ENCODE peak calls at places on chromosomes 1 and 21, in eight cellular contexts. Z is WERI-Rb-1, G is OCI-LY7, J is type B pancreatic cell, L is uterus, S is foreskin fibroblast, X is H9, F is lower lobe of right lung. V is an unnamed sample.

GRCh38 chr1:203045821-203046594 is 19.7 kb downstream of the PPFIA4 start:
- DNase-seq in J (no peak), Z (no peak), S (no peak), F (no peak), G (no peak), L (peak), X (no peak), V (no peak)

GRCh38 chr1:84492726-84493125 is 13.5 kb upstream of the SPATA1 start:
- DNase-seq in J (no peak), X (no peak), Z (peak), G (no peak), L (no peak), S (no peak), F (no peak), V (no peak)

GRCh38 chr1:17564458-17565393 is 25.2 kb downstream of the ARHGEF10L start:
- DNase-seq in J (no peak), F (no peak), G (no peak), L (no peak), S (no peak), Z (peak), X (no peak), V (no peak)

GRCh38 chr21:30199989-30200388 is 15.9 kb downstream of the CLDN8 start:
- DNase-seq in S (no peak), Z (no peak), G (no peak), J (no peak), X (no peak), F (no peak), L (no peak), V (no peak)

GRCh38 chr1:159229896-159230295 is 25.2 kb downstream of the ACKR1 start:
- DNase-seq in S (no peak), J (no peak), X (no peak), F (no peak), L (no peak), G (no peak), Z (no peak), V (no peak)

GRCh38 chr1:46523556-46524443 is 27.6 kb downstream of the KNCN start:
- DNase-seq in X (no peak), S (no peak), L (no peak), J (no peak), F (peak), G (no peak), Z (peak), V (no peak)

GRCh38 chr1:36912365-36912840 is 121.9 kb downstream of the GRIK3 start:
- DNase-seq in L (no peak), F (no peak), G (no peak), X (peak), J (peak), Z (no peak), S (no peak), V (no peak)

GRCh38 chr1:108107658-108108057 is 92.5 kb downstream of the SLC25A24 start:
- DNase-seq in G (no peak), F (no peak), L (no peak), J (no peak), S (peak), X (no peak), Z (no peak), V (no peak)

GRCh38 chr1:231188768-231189167 is 26.9 kb downstream of the TRIM67 start:
- DNase-seq in Z (no peak), J (no peak), G (no peak), S (no peak), L (no peak), F (no peak), X (no peak), V (no peak)

GRCh38 chr1:205374205-205375078 is 17.7 kb upstream of the KLHDC8A start:
- DNase-seq in Z (peak), S (no peak), G (no peak), J (no peak), F (no peak), X (no peak), L (no peak), V (no peak)

GRCh38 chr1:156371553-156372264 is 2.7 kb downstream of the RHBG start:
- DNase-seq in L (peak), F (peak), S (peak), G (no peak), J (no peak), Z (no peak), X (no peak), V (no peak)

GRCh38 chr1:21232044-21232443 is 55.3 kb upstream of the EIF4G3 start:
- DNase-seq in L (no peak), Z (no peak), F (no peak), X (no peak), S (no peak), G (peak), J (no peak), V (no peak)

GRCh38 chr1:40825430-40825778 is 36.8 kb downstream of the CITED4 start:
- DNase-seq in L (no peak), F (no peak), G (no peak), S (no peak), X (peak), Z (no peak), J (no peak), V (no peak)

GRCh38 chr1:243496173-243496553 is 240.3 kb downstream of the SDCCAG8 start:
- DNase-seq in L (no peak), J (no peak), F (no peak), G (no peak), X (no peak), S (no peak), Z (peak), V (no peak)

GRCh38 chr1:239387304-239388231 is 1.2 kb downstream of the CHRM3 start:
- DNase-seq in X (peak), Z (peak), L (no peak), S (no peak), J (no peak), F (peak), G (no peak), V (no peak)

GRCh38 chr1:213759359-213760181 is 228.2 kb upstream of the PROX1 start:
- DNase-seq in J (no peak), G (no peak), X (no peak), F (no peak), Z (no peak), S (no peak), L (no peak), V (no peak)

GRCh38 chr1:173477286-173478098 is at the start of gene PRDX6:
- DNase-seq in F (peak), L (peak), J (peak), G (peak), X (peak), S (no peak), Z (peak), V (peak)

GRCh38 chr1:157724537-157725213 is 24.1 kb upstream of the FCRL3 start:
- DNase-seq in X (no peak), F (no peak), L (no peak), S (no peak), Z (no peak), J (no peak), G (peak), V (no peak)

GRCh38 chr1:11169202-11169601 is 20.0 kb upstream of the ANGPTL7 start:
- DNase-seq in S (no peak), J (no peak), Z (no peak), L (no peak), X (no peak), G (no peak), F (no peak), V (no peak)

GRCh38 chr1:172959578-172959977 is 91.2 kb downstream of the TNFSF18 start:
- DNase-seq in X (no peak), F (no peak), S (no peak), G (no peak), L (no peak), J (no peak), Z (no peak), V (no peak)

GRCh38 chr1:67710417-67710816 is 25.4 kb downstream of the GADD45A start:
- DNase-seq in X (no peak), Z (no peak), F (no peak), J (no peak), S (peak), G (no peak), L (no peak), V (no peak)

GRCh38 chr1:22225858-22226584 is 83.1 kb upstream of the WNT4 start:
- DNase-seq in S (no peak), G (no peak), Z (peak), F (no peak), L (no peak), X (peak), J (no peak), V (no peak)

GRCh38 chr1:24935615-24936484 is 5.8 kb upstream of the RUNX3 start:
- DNase-seq in L (no peak), F (no peak), J (no peak), X (no peak), S (no peak), G (peak), Z (no peak), V (no peak)

GRCh38 chr1:9282436-9282955 is 10.2 kb upstream of the SPSB1 start:
- DNase-seq in J (no peak), Z (no peak), S (no peak), L (no peak), G (no peak), F (no peak), X (no peak), V (no peak)

GRCh38 chr21:45366931-45367401 is 38.0 kb upstream of the COL18A1 start:
- DNase-seq in J (no peak), S (peak), L (peak), Z (no peak), G (no peak), F (no peak), X (no peak), V (no peak)

GRCh38 chr1:165408518-165408917 is 36.4 kb downstream of the RXRG start:
- DNase-seq in S (peak), X (peak), J (no peak), Z (peak), F (no peak), G (no peak), L (no peak), V (no peak)

GRCh38 chr1:52842643-52843310 is at the start of gene ZYG11A:
- DNase-seq in G (no peak), Z (no peak), J (peak), X (peak), F (peak), L (peak), S (peak), V (peak)

GRCh38 chr21:16426936-16427335 is 697.2 kb downstream of the USP25 start:
- DNase-seq in G (no peak), F (no peak), L (no peak), Z (no peak), S (no peak), J (no peak), X (no peak), V (no peak)

GRCh38 chr1:203091761-203092330 is 6.0 kb upstream of the MYOG start:
- DNase-seq in J (no peak), F (no peak), G (no peak), L (no peak), S (no peak), Z (peak), X (no peak), V (no peak)

GRCh38 chr1:211135342-211135950 is 1.5 kb upstream of the KCNH1 start:
- DNase-seq in L (no peak), J (no peak), F (no peak), Z (no peak), S (peak), G (peak), X (no peak), V (no peak)

GRCh38 chr1:154870117-154870571 is at the start of gene KCNN3:
- DNase-seq in G (peak), Z (peak), S (peak), F (peak), X (peak), J (peak), L (peak), V (peak)

GRCh38 chr1:210792703-210793102 is 341.2 kb downstream of the KCNH1 start:
- DNase-seq in L (no peak), S (peak), F (no peak), Z (no peak), G (no peak), X (no peak), J (no peak), V (no peak)

GRCh38 chr1:109557520-109557919 is 9.1 kb downstream of the GNAI3 start:
- DNase-seq in Z (no peak), X (no peak), J (no peak), S (no peak), F (no peak), L (no peak), G (no peak), V (no peak)

GRCh38 chr1:91846007-91846620 is 39.8 kb downstream of the TGFBR3 start:
- DNase-seq in L (peak), Z (no peak), G (no peak), J (no peak), S (peak), X (no peak), F (no peak), V (no peak)

GRCh38 chr1:15431571-15431948 is 6.7 kb upstream of the CTRC start:
- DNase-seq in J (no peak), S (no peak), Z (no peak), G (no peak), L (no peak), F (no peak), X (no peak), V (no peak)

GRCh38 chr1:66247415-66248208 is 286.3 kb upstream of the SGIP1 start:
- DNase-seq in S (no peak), F (no peak), G (no peak), J (no peak), X (no peak), L (no peak), Z (no peak), V (no peak)

GRCh38 chr1:29236993-29237905 is 927 bp downstream of the PTPRU start:
- DNase-seq in X (no peak), S (no peak), L (peak), F (peak), Z (peak), J (peak), G (no peak), V (peak)

GRCh38 chr1:14912831-14913230 is 240.7 kb upstream of the TMEM51 start:
- DNase-seq in S (no peak), G (no peak), X (no peak), Z (no peak), L (no peak), J (no peak), F (no peak), V (no peak)

GRCh38 chr1:173248247-173248940 is 41.3 kb upstream of the TNFSF4 start:
- DNase-seq in F (no peak), Z (no peak), X (no peak), S (no peak), L (no peak), J (no peak), G (no peak), V (no peak)

GRCh38 chr1:224761245-224761644 is 145.1 kb downstream of the CNIH3 start:
- DNase-seq in J (no peak), L (no peak), X (no peak), Z (no peak), F (no peak), G (no peak), S (no peak), V (no peak)
- TF ChIP-seq CTCF in J (no peak), L (no peak), X (no peak), Z (no peak), F (no peak), G (no peak), S (no peak), V (no peak)

GRCh38 chr21:32921632-32922230 is 104.0 kb upstream of the OLIG2 start:
- DNase-seq in X (peak), F (peak), G (peak), L (no peak), S (peak), J (no peak), Z (peak), V (peak)
- TF ChIP-seq CTCF in X (peak), F (peak), G (peak), L (no peak), S (peak), J (peak), Z (peak), V (peak)

GRCh38 chr1:222592171-222592570 is 2.4 kb upstream of the TAF1A start:
- DNase-seq in Z (no peak), F (no peak), J (no peak), L (no peak), G (no peak), S (peak), X (no peak), V (no peak)
- TF ChIP-seq CTCF in Z (no peak), F (no peak), J (no peak), L (no peak), G (no peak), S (no peak), X (no peak), V (no peak)

DNA sequence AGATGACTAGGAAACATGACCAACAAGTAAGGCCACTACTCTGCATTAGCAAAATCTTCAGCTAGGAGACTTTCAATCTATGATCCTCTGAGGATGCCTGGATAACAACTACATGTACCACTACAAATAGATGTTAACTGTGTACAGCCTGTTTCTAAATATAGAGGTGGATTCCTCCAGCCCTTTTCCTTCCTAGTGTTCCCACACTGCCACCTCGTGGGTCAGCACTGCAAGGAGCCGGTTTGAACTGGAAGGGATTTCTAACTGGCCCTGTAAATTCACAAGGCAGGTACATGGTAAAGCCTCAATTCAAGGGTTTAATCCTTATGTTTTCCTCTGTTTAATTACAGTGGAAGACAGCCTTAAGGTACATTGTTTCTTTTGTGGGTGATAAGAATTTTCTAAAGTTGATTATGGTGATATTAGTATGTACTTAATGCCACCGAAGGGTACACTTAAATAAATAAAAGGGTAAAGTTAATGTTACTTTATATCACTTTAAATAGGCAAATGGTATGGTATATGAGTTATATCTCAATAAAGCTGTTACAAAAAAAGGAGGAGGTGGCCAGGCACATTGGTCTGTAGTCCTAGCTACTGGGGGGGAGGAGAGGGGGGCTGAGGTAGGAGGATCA is 14.4 kb downstream of the SMYD3 start:
- DNase-seq in F (no peak), X (peak), S (peak), L (peak), J (no peak), G (peak), Z (peak), V (no peak)
- TF ChIP-seq CTCF in F (peak), X (peak), S (peak), L (peak), J (peak), G (peak), Z (peak), V (no peak)

GRCh38 chr21:21373969-21374368 is 375.8 kb downstream of the NCAM2 start:
- DNase-seq in G (no peak), Z (no peak), S (no peak), X (no peak), L (no peak), F (no peak), J (no peak), V (no peak)
- TF ChIP-seq CTCF in G (no peak), Z (no peak), S (no peak), X (no peak), L (no peak), F (no peak), J (peak), V (no peak)

GRCh38 chr1:39542924-39543323 is 33.7 kb downstream of the PABPC4 start:
- DNase-seq in X (no peak), J (no peak), G (no peak), Z (no peak), L (no peak), S (no peak), F (no peak), V (no peak)

GRCh38 chr1:39544327-39544726 is 32.3 kb downstream of the PABPC4 start:
- DNase-seq in F (no peak), G (no peak), L (no peak), X (no peak), J (no peak), S (no peak), Z (no peak), V (no peak)

GRCh38 chr1:39540504-39541031 is 36.0 kb downstream of the PABPC4 start:
- DNase-seq in X (no peak), S (peak), L (peak), Z (no peak), F (peak), J (no peak), G (no peak), V (no peak)

GRCh38 chr1:39545531-39545930 is 31.1 kb downstream of the PABPC4 start:
- DNase-seq in S (no peak), L (no peak), F (no peak), J (no peak), Z (no peak), G (no peak), X (no peak), V (no peak)
- TF ChIP-seq CTCF in S (no peak), L (no peak), F (no peak), J (no peak), Z (no peak), G (no peak), X (no peak), V (no peak)

GRCh38 chr1:160547371-160547901 is 24.4 kb upstream of the SLAMF6 start:
- DNase-seq in S (no peak), F (no peak), J (no peak), X (no peak), L (no peak), G (no peak), Z (no peak), V (no peak)

GRCh38 chr1:160546942-160547341 is 23.9 kb upstream of the SLAMF6 start:
- DNase-seq in G (no peak), F (peak), L (no peak), J (no peak), Z (no peak), X (no peak), S (no peak), V (no peak)

GRCh38 chr1:160541622-160542302 is 18.7 kb upstream of the SLAMF6 start:
- DNase-seq in J (no peak), G (no peak), Z (no peak), S (no peak), X (no peak), L (no peak), F (no peak), V (no peak)

GRCh38 chr1:160542303-160542945 is 19.4 kb upstream of the SLAMF6 start:
- DNase-seq in J (no peak), G (no peak), X (no peak), S (no peak), Z (no peak), L (no peak), F (no peak), V (no peak)

DNA sequence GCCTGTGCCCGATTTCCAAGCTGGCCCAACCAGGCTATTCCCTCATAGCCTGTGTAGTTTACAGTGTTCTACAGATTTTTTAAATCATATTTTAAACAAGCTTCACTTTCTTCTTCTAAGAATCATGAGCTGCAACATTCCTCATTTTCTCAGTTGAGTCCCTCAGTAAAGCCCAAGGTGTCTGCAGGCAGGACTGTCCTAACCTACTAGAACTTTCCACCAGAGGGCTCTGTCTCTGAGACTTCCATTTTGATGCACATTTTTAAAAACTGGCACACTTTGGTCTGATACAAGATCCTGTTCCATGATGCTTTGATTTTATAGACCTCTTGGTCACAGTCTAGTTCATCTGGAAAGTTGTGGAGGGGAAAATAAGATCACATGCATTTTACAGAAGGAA is 21.6 kb upstream of the SLAMF6 start:
- DNase-seq in G (peak), L (no peak), J (no peak), F (no peak), X (no peak), Z (no peak), S (no peak), V (no peak)
- TF ChIP-seq CTCF in G (peak), L (no peak), J (peak), F (peak), X (peak), Z (peak), S (peak), V (no peak)

GRCh38 chr21:42047821-42048613 is 23.1 kb upstream of the UMODL1 start:
- DNase-seq in L (peak), Z (no peak), S (peak), J (no peak), F (no peak), X (no peak), G (no peak), V (no peak)
- TF ChIP-seq CTCF in L (no peak), Z (no peak), S (peak), J (no peak), F (no peak), X (no peak), G (no peak), V (no peak)

V was measured in activated B cell treated with CpG ODN at 0.5 μM for 24 hours.